ENCODE peak calls at places on chromosomes 5 and 9, in nine cellular contexts. T is cardiac fibroblast; P is stimulated activated CD4-positive, alpha-beta T cell treated with anti-CD3 and anti-CD28 coated beads, TNF-alpha, amount 100 ng/mL, for 1 hour; C is NCI-H1105; E is HFFc6; W is astrocyte; O is neuronal stem cell; U is activated naive CD4-positive, alpha-beta T cell; A is thoracic aorta. S is an unnamed sample.

GRCh38 chr5:122715095-122715494 is 59.8 kb upstream of the SNX2 start:
- DNase-seq in T (peak), P (no peak), C (no peak), E (peak), W (peak), O (no peak), U (no peak), A (no peak), S (no peak)

GRCh38 chr5:96254980-96255681 is 177.9 kb downstream of the PCSK1 start:
- DNase-seq in T (peak), P (no peak), C (no peak), E (peak), W (peak), O (no peak), U (no peak), A (no peak), S (peak)

GRCh38 chr5:147479949-147480348 is 29.9 kb downstream of the DPYSL3 start:
- DNase-seq in T (peak), P (no peak), C (no peak), E (peak), W (peak), O (no peak), U (no peak), A (no peak), S (no peak)

GRCh38 chr9:4689013-4689412 is 9.6 kb downstream of the CDC37L1 start:
- DNase-seq in T (no peak), P (no peak), C (no peak), E (no peak), W (no peak), O (no peak), U (no peak), A (no peak), S (no peak)

GRCh38 chr9:129235931-129236331 is 57.9 kb upstream of the IER5L start:
- DNase-seq in T (no peak), P (peak), C (no peak), E (no peak), W (no peak), O (no peak), U (peak), A (no peak), S (no peak)

GRCh38 chr5:7467179-7467578 is 71.2 kb downstream of the ADCY2 start:
- DNase-seq in T (no peak), P (no peak), C (no peak), E (no peak), W (no peak), O (no peak), U (no peak), A (no peak), S (no peak)

GRCh38 chr5:93163010-93163663 is 417.9 kb downstream of the NR2F1-AS1 start:
- DNase-seq in T (peak), P (no peak), C (no peak), E (peak), W (peak), O (no peak), U (no peak), A (no peak), S (peak)

GRCh38 chr9:14014209-14014608 is 299.7 kb downstream of the NFIB start:
- DNase-seq in T (no peak), P (no peak), C (no peak), E (no peak), W (no peak), O (no peak), U (no peak), A (no peak), S (no peak)

GRCh38 chr5:135214897-135215616 is 181.0 kb upstream of the PITX1 start:
- DNase-seq in T (peak), P (no peak), C (no peak), E (no peak), W (no peak), O (no peak), U (no peak), A (no peak), S (no peak)

GRCh38 chr9:16689352-16689938 is 181.0 kb downstream of the BNC2 start:
- DNase-seq in T (peak), P (no peak), C (peak), E (no peak), W (peak), O (no peak), U (no peak), A (no peak), S (no peak)

GRCh38 chr9:122350577-122351355 is 20.1 kb upstream of the PTGS1 start:
- DNase-seq in T (peak), P (peak), C (no peak), E (peak), W (no peak), O (peak), U (peak), A (no peak), S (peak)

GRCh38 chr9:127224178-127224882 is 40.2 kb upstream of the GARNL3 start:
- DNase-seq in T (peak), P (peak), C (peak), E (peak), W (peak), O (peak), U (peak), A (peak), S (peak)

GRCh38 chr5:54146906-54147305 is 163.5 kb downstream of the ARL15 start:
- DNase-seq in T (no peak), P (no peak), C (no peak), E (no peak), W (no peak), O (no peak), U (no peak), A (no peak), S (no peak)

GRCh38 chr9:107138261-107138992 is 144.7 kb upstream of the RAD23B start:
- DNase-seq in T (no peak), P (no peak), C (no peak), E (no peak), W (peak), O (no peak), U (no peak), A (no peak), S (no peak)

GRCh38 chr9:126773004-126773607 is 31.7 kb upstream of the ZBTB43 start:
- DNase-seq in T (peak), P (no peak), C (no peak), E (peak), W (no peak), O (no peak), U (no peak), A (no peak), S (no peak)

GRCh38 chr5:140239939-140240700 is 62.8 kb downstream of the PFDN1 start:
- DNase-seq in T (peak), P (no peak), C (no peak), E (peak), W (peak), O (no peak), U (peak), A (no peak), S (peak)

GRCh38 chr5:34736445-34737119 is 80.5 kb downstream of the RAI14 start:
- DNase-seq in T (peak), P (no peak), C (no peak), E (no peak), W (peak), O (no peak), U (no peak), A (no peak), S (no peak)

GRCh38 chr5:167763772-167764171 is 527.7 kb upstream of the WWC1 start:
- DNase-seq in T (peak), P (no peak), C (no peak), E (peak), W (peak), O (no peak), U (no peak), A (no peak), S (no peak)

GRCh38 chr5:139648205-139649081 is at the start of gene CXXC5:
- DNase-seq in T (peak), P (no peak), C (peak), E (peak), W (peak), O (peak), U (peak), A (no peak), S (peak)

GRCh38 chr5:131382407-131383395 is 118.8 kb downstream of the CDC42SE2 start:
- DNase-seq in T (peak), P (peak), C (no peak), E (peak), W (no peak), O (peak), U (no peak), A (no peak), S (peak)

GRCh38 chr9:110089681-110090370 is 118.1 kb downstream of the C9orf152 start:
- DNase-seq in T (no peak), P (no peak), C (peak), E (no peak), W (no peak), O (no peak), U (no peak), A (no peak), S (no peak)

GRCh38 chr9:114495992-114496391 is 9.3 kb downstream of the WHRN start:
- DNase-seq in T (no peak), P (no peak), C (peak), E (no peak), W (no peak), O (no peak), U (no peak), A (no peak), S (no peak)

GRCh38 chr5:43275391-43275790 is 37.8 kb downstream of the HMGCS1 start:
- DNase-seq in T (no peak), P (no peak), C (no peak), E (no peak), W (no peak), O (no peak), U (no peak), A (no peak), S (no peak)

GRCh38 chr5:6404129-6404528 is 25.8 kb upstream of the MED10 start:
- DNase-seq in T (peak), P (no peak), C (no peak), E (peak), W (peak), O (no peak), U (no peak), A (no peak), S (no peak)

GRCh38 chr9:104091708-104092107 is 2.4 kb upstream of the SMC2 start:
- DNase-seq in T (peak), P (no peak), C (peak), E (no peak), W (peak), O (no peak), U (no peak), A (no peak), S (no peak)

GRCh38 chr5:144566747-144567415 is 396.2 kb downstream of the KCTD16 start:
- DNase-seq in T (peak), P (no peak), C (no peak), E (peak), W (peak), O (no peak), U (no peak), A (no peak), S (no peak)

GRCh38 chr5:108259306-108259705 is 122.6 kb downstream of the FBXL17 start:
- DNase-seq in T (peak), P (no peak), C (no peak), E (peak), W (peak), O (no peak), U (no peak), A (no peak), S (no peak)

GRCh38 chr9:136587145-136587943 is 41.5 kb upstream of the NOTCH1 start:
- DNase-seq in T (peak), P (no peak), C (no peak), E (no peak), W (no peak), O (no peak), U (no peak), A (no peak), S (no peak)

GRCh38 chr5:116145416-116145815 is 60.6 kb downstream of the COMMD10 start:
- DNase-seq in T (no peak), P (no peak), C (peak), E (no peak), W (no peak), O (no peak), U (no peak), A (no peak), S (no peak)

S was measured in SW 1271.